ENCODE peak calls at places on chromosomes 7 and 10, in eight cellular contexts. R is cardiac muscle cell; J is tibial nerve; F is ascending aorta; W is activated T-cell treated with anti-CD3 and anti-CD28 coated beads, Interleukin-2, amount 50 U/mL, for 72 hours; H is stimulated activated CD4-positive, alpha-beta T cell treated with anti-CD3 and anti-CD28 coated beads, Interleukin-2, amount 100 ng/mL, for 48 hours; T is ELF-1; E is H54. Y is an unnamed sample.

GRCh38 chr7:37198188-37198905 is 250.3 kb downstream of the ELMO1 start:
- DNase-seq in F (no peak), H (no peak), R (no peak), E (no peak), W (no peak), J (no peak), T (no peak), Y (no peak)

GRCh38 chr7:81256991-81257390 is 338.1 kb upstream of the SEMA3C start:
- DNase-seq in R (peak), E (no peak), T (peak), H (no peak), J (no peak), F (no peak), W (no peak), Y (no peak)

GRCh38 chr10:24703700-24704099 is 20.0 kb downstream of the ARHGAP21 start:
- DNase-seq in F (no peak), J (no peak), E (no peak), H (no peak), R (peak), T (no peak), W (no peak), Y (peak)

GRCh38 chr7:44057849-44058758 is 7.3 kb downstream of the PGAM2 start:
- DNase-seq in F (peak), R (no peak), H (no peak), E (no peak), T (no peak), W (no peak), J (no peak), Y (no peak)

GRCh38 chr7:157693071-157693520 is 356.3 kb downstream of the DNAJB6 start:
- DNase-seq in E (no peak), H (no peak), R (no peak), F (peak), W (no peak), T (no peak), J (peak), Y (no peak)

GRCh38 chr10:13439771-13440708 is 88.8 kb downstream of the BEND7 start:
- DNase-seq in J (no peak), R (peak), T (peak), H (peak), E (peak), W (peak), F (no peak), Y (peak)

GRCh38 chr10:86684305-86684704 is 16.0 kb downstream of the LDB3 start:
- DNase-seq in E (no peak), J (no peak), F (peak), W (no peak), T (peak), H (no peak), R (peak), Y (no peak)

GRCh38 chr7:139738101-139738489 is 39.7 kb downstream of the HIPK2 start:
- DNase-seq in W (no peak), E (no peak), R (peak), H (no peak), J (no peak), T (no peak), F (no peak), Y (peak)

GRCh38 chr7:106166651-106167342 is 54.7 kb upstream of the SYPL1 start:
- DNase-seq in H (peak), E (peak), J (no peak), T (peak), W (peak), R (peak), F (peak), Y (peak)

GRCh38 chr7:129279757-129280156 is 54.9 kb downstream of the AHCYL2 start:
- DNase-seq in R (no peak), F (no peak), H (no peak), E (no peak), T (no peak), J (no peak), W (no peak), Y (no peak)

GRCh38 chr7:158648787-158649186 is 55.8 kb downstream of the NCAPG2 start:
- DNase-seq in F (no peak), E (no peak), R (peak), J (no peak), W (no peak), T (no peak), H (no peak), Y (peak)

GRCh38 chr10:119316729-119317097 is 109.3 kb downstream of the GRK5 start:
- DNase-seq in H (no peak), F (peak), T (peak), R (peak), W (no peak), E (peak), J (no peak), Y (peak)

GRCh38 chr7:15471387-15471786 is 90.4 kb downstream of the AGMO start:
- DNase-seq in J (no peak), T (no peak), R (no peak), E (no peak), W (no peak), F (no peak), H (no peak), Y (no peak)

GRCh38 chr7:28708458-28708951 is 249.6 kb downstream of the TRIL start:
- DNase-seq in T (peak), W (no peak), H (no peak), F (no peak), E (no peak), J (no peak), R (no peak), Y (no peak)

GRCh38 chr7:128398841-128399135 is 11.0 kb downstream of the IMPDH1 start:
- DNase-seq in W (no peak), T (no peak), H (no peak), F (no peak), J (no peak), E (no peak), R (no peak), Y (no peak)

GRCh38 chr7:1709900-1710299 is 39.8 kb downstream of the ELFN1 start:
- DNase-seq in F (no peak), H (no peak), R (no peak), E (no peak), J (no peak), W (no peak), T (no peak), Y (no peak)

GRCh38 chr10:7318836-7319235 is 92.0 kb downstream of the SFMBT2 start:
- DNase-seq in E (no peak), F (no peak), J (no peak), H (no peak), W (no peak), R (no peak), T (no peak), Y (no peak)

GRCh38 chr10:118950190-118950658 is 79.3 kb upstream of the NANOS1 start:
- DNase-seq in E (peak), R (peak), J (no peak), H (no peak), T (no peak), F (no peak), W (no peak), Y (peak)

GRCh38 chr7:73908123-73908611 is 47.2 kb downstream of the TMEM270 start:
- DNase-seq in J (peak), R (no peak), E (no peak), T (no peak), F (peak), H (no peak), W (no peak), Y (no peak)

GRCh38 chr10:119030421-119031250 is 1.1 kb downstream of the NANOS1 start:
- DNase-seq in H (peak), E (no peak), W (peak), R (peak), T (peak), F (no peak), J (no peak), Y (peak)

GRCh38 chr7:34220501-34220900 is 315.2 kb downstream of the BMPER start:
- DNase-seq in R (peak), F (no peak), J (no peak), E (no peak), W (no peak), H (no peak), T (no peak), Y (no peak)

GRCh38 chr7:137091396-137091795 is 222.9 kb downstream of the CHRM2 start:
- DNase-seq in W (no peak), R (peak), E (no peak), J (no peak), F (no peak), H (no peak), T (peak), Y (peak)

GRCh38 chr7:17289074-17289665 is 9.3 kb upstream of the AHR start:
- DNase-seq in W (no peak), T (no peak), E (no peak), H (no peak), F (no peak), J (no peak), R (peak), Y (peak)

GRCh38 chr10:91879514-91880170 is 29.6 kb downstream of the FGFBP3 start:
- DNase-seq in T (no peak), R (no peak), W (no peak), H (no peak), F (no peak), E (no peak), J (no peak), Y (no peak)

GRCh38 chr10:89515031-89515841 is 20.2 kb downstream of the SLC16A12 start:
- DNase-seq in E (peak), T (no peak), F (peak), R (peak), W (no peak), J (no peak), H (no peak), Y (peak)

GRCh38 chr7:143487566-143487965 is 9.9 kb downstream of the TAS2R41 start:
- DNase-seq in H (no peak), T (no peak), F (peak), R (peak), E (no peak), J (peak), W (no peak), Y (peak)

GRCh38 chr7:1986366-1987083 is 246.2 kb downstream of the MAD1L1 start:
- DNase-seq in R (no peak), H (no peak), F (no peak), W (peak), T (no peak), E (no peak), J (no peak), Y (no peak)

GRCh38 chr7:120273476-120273975 is 551 bp downstream of the KCND2 start:
- DNase-seq in R (peak), F (no peak), T (peak), H (no peak), J (no peak), E (no peak), W (no peak), Y (peak)

Y was measured in iris pigment epithelial cell.